ENCODE peak calls at places on chromosome 5, in five cellular contexts. T, W, U, R and D are unnamed samples.

GRCh38 chr5:174335682-174336364 is 290.3 kb downstream of the NSG2 start:
- DNase-seq in T (no peak), W (no peak), U (no peak), R (peak; percentile 80), D (peak; percentile 78)

GRCh38 chr5:134824681-134825080 is 21.1 kb upstream of the C5orf24 start:
- DNase-seq in T (no peak), W (no peak), U (no peak), R (no peak), D (no peak)

GRCh38 chr5:108238936-108239887 is 142.7 kb downstream of the FBXL17 start:
- DNase-seq in T (no peak), W (peak; percentile 26), U (no peak), R (peak; percentile 23), D (peak; percentile 26)

GRCh38 chr5:142342128-142342981 is 17.5 kb upstream of the SPRY4 start:
- DNase-seq in T (no peak), W (no peak), U (no peak), R (peak; percentile 84), D (peak; percentile 21)

GRCh38 chr5:150449491-150450339 is at the start of gene RPS14:
- DNase-seq in T (peak; percentile 93), W (peak; percentile 89), U (peak; percentile 98), R (peak; percentile 93), D (peak; percentile 98)

GRCh38 chr5:102890133-102890532 is 135.0 kb downstream of the PAM start:
- DNase-seq in T (no peak), W (no peak), U (no peak), R (no peak), D (no peak)

GRCh38 chr5:9166202-9167147 is 379.4 kb downstream of the SEMA5A start:
- DNase-seq in T (no peak), W (no peak), U (no peak), R (no peak), D (peak; percentile 53)

GRCh38 chr5:73280821-73281746 is 108.1 kb downstream of the TMEM174 start:
- DNase-seq in T (peak; percentile 70), W (peak; percentile 18), U (no peak), R (peak; percentile 89), D (peak; percentile 71)

GRCh38 chr5:167934561-167934971 is 356.9 kb upstream of the WWC1 start:
- DNase-seq in T (no peak), W (no peak), U (no peak), R (peak; percentile 93), D (peak; percentile 97)

GRCh38 chr5:43997647-43998251 is 391.5 kb downstream of the FGF10 start:
- DNase-seq in T (no peak), W (no peak), U (no peak), R (no peak), D (peak; percentile 81)

GRCh38 chr5:95686661-95687060 is 3.9 kb upstream of the SPATA9 start:
- DNase-seq in T (no peak), W (no peak), U (no peak), R (peak; percentile 36), D (no peak)

GRCh38 chr5:89573336-89573735 is 690.4 kb upstream of the MEF2C start:
- DNase-seq in T (no peak), W (no peak), U (no peak), R (no peak), D (no peak)

GRCh38 chr5:60497706-60498500 is 202.1 kb downstream of the DEPDC1B start:
- DNase-seq in T (no peak), W (no peak), U (no peak), R (peak; percentile 87), D (no peak)

GRCh38 chr5:154477382-154478223 is 424 bp downstream of the HAND1 start:
- DNase-seq in T (no peak), W (no peak), U (no peak), R (peak; percentile 9), D (peak; percentile 72)

DNA sequence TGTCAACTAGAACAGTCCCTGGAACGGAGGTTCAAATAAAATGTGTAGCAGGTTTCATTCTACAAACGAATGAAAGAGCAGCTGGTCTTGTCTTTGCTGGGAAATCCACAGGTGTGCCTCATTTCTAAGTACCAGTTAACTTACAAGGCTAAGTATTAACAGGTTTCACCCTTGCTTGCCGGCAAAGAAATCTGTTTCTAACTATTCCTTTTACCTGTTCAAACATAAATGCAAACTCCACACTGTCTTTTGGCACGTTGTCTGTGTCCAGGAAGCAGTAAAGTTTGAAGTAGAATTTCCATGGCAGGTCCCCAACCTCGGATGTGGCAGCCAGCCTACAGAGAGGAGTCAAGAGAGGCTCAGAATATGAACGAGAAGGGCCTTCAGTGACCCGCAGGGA is 54.4 kb upstream of the RETREG1 start:
- DNase-seq in T (no peak), W (no peak), U (no peak), R (no peak), D (no peak)
- H3K4me3 ChIP-seq in T (no peak overlapping the region), W (no peak overlapping the region), U (no peak overlapping the region), R (no peak overlapping the region), D (no peak overlapping the region)

GRCh38 chr5:525916-526315 is 1.7 kb upstream of the SLC9A3 start:
- DNase-seq in T (no peak), W (no peak), U (no peak), R (no peak), D (no peak)
- H3K27me3 ChIP-seq in T (peaks cover 90% of the 10 kb centered on the region), W (peaks cover 12% of the 10 kb centered on the region), U (no peaks in the 10 kb centered on the region), R (peaks cover 69% of the 10 kb centered on the region), D (peaks cover 63% of the 10 kb centered on the region)

DNA sequence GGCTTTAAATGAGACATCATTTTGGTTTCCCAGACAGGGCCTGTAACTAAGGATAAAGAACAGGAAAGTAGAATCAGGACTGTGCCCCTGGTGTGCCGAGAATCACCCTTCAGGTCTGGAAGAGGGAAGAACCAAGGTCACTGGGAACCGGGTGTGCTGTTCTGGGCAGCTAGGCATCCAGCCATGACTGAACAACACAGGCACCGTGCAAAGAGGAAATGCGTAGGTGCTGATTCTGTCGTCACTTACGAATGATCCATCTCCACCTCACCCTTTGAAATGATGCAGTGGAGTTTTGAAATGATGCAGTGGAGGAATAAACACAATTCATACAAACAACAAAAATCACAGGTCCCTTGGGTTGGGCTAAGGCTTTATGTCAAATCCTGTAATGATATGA is 64.4 kb downstream of the MAP1B start:
- DNase-seq in T (no peak), W (no peak), U (no peak), R (no peak), D (no peak)
- H3K36me3 ChIP-seq in T (no peaks in the 10 kb centered on the region), W (no peaks in the 10 kb centered on the region), U (no peaks in the 10 kb centered on the region), R (peaks cover 2% of the 10 kb centered on the region), D (peaks cover 53% of the 10 kb centered on the region)

GRCh38 chr5:97167435-97167834 is 15.6 kb downstream of the RIOK2 start:
- DNase-seq in T (no peak), W (no peak), U (no peak), R (no peak), D (no peak)
- H3K4me3 ChIP-seq in T (no peak overlapping the region), W (no peak overlapping the region), U (no peak overlapping the region), R (no peak overlapping the region), D (no peak overlapping the region)

DNA sequence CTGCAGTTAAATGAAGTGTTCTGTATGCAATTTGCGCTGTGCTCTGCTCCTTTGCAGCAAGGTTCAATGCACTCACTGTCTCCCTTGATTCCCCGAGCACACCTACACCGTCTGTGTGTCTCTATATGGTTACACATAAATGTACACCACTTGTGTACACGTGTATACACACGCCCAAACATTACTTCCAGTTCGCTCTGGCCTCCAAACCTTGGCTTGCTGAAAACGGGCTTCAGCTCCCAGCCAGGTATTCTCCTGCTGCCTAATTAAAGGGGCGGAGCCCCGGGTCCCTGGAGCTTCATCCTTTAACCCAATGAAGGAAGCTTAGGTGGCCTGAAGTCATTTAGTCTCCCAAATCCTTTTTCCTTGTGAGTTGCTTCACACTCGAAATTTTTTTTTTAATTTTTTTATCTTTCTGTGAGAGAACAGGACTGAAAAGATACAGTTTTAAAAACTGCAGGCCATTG is 4.6 kb downstream of the ISL1 start:
- DNase-seq in T (peak; percentile 52), W (no peak), U (no peak), R (no peak), D (no peak)
- H3K27me3 ChIP-seq in T (peaks cover 6% of the 10 kb centered on the region), W (no peaks in the 10 kb centered on the region), U (no peaks in the 10 kb centered on the region), R (peaks cover 23% of the 10 kb centered on the region), D (peaks cover 9% of the 10 kb centered on the region)

GRCh38 chr5:66169534-66169933 is 25.4 kb downstream of the SREK1 start:
- DNase-seq in T (no peak), W (no peak), U (peak; percentile 62), R (no peak), D (no peak)
- H3K36me3 ChIP-seq in T (peaks cover 72% of the 10 kb centered on the region), W (peaks cover 28% of the 10 kb centered on the region), U (no peaks in the 10 kb centered on the region), R (peaks cover 2% of the 10 kb centered on the region), D (peaks cover 62% of the 10 kb centered on the region)

DNA sequence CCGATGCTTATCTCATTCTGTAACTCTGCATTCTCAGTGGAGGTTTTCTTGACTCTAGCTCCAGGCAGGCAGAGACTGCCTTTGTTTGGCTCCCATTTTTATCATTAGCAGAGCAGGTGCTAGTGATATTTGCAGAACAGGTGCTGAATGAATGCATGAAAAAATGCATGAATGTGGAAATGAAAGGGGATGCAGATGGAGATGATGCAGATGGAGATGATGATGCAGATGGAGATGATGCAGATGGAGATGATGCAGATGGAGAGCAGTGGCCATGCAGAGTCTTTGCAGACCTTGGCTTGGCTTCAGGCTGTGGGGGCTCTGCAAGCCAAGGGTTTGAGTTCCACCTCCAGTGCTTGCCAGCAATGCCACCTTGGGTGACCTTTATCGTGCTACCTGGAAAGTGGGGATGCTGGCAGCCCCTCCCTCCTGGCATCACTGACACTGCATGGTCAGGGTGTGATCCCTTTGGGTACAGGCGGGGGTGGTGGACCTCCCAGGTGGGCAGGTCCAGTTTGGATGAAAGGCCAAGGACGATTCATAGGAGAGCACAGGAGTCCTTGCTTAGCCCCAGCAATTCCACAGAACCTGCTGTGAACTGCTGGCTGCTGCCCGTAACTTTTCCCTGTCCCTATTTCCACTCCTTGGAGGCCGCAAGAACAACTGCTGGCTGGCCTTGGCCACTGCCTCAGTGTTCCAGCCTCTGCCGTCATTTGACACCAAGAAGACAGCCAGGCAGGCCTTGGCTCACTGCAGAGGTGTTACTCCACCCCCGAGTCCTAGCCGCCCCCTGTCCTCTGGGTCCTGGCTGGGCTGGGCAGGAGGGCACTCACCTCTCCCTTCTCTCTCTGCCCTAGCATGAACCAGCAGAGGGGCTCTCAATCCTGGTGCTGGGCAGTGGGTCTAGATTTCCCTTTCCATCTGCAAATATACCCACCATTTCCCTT is 33.0 kb downstream of the ERGIC1 start:
- DNase-seq in T (peak; percentile 58), W (no peak), U (no peak), R (peak; percentile 33), D (no peak)
- H3K4me3 ChIP-seq in T (no peak overlapping the region), W (no peak overlapping the region), U (no peak overlapping the region), R (no peak overlapping the region), D (no peak overlapping the region)

DNA sequence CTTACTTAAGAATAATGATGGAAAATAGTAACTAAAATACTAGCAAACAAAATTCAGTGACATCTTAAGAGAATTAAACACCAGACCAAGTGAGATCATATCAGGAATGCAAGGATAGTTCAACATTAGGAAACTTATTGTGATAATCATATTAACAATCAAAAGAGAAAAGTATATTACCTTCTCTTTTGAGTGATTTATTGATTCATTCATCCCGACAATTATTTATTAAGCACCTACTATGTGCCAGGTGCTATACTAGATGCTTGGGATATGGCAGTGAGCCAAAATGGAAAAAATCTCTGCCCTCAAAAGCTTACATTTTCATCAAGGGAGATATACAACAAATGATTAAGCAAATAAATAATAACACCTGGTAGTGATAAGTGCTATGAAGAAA is 23.7 kb upstream of the PURA start:
- DNase-seq in T (no peak), W (no peak), U (no peak), R (no peak), D (no peak)
- H3K27me3 ChIP-seq in T (no peaks in the 10 kb centered on the region), W (no peaks in the 10 kb centered on the region), U (no peaks in the 10 kb centered on the region), R (no peaks in the 10 kb centered on the region), D (peaks cover 15% of the 10 kb centered on the region)